ENCODE peak calls at places on chromosomes 7 and 10, in ten cellular contexts. One of them, this sample, is unnamed.

GRCh38 chr10:15427836-15428414 is 56.8 kb upstream of the FAM171A1 start:
- DNase-seq in CD8-positive, alpha-beta T cell: no peak
- DNase-seq in PC-9: no peak
- DNase-seq in body of pancreas: no peak
- DNase-seq in CD4-positive, alpha-beta T cell: no peak
- DNase-seq in ascending aorta: no peak
- DNase-seq in brain microvascular endothelial cell: peak
- DNase-seq in transverse colon: no peak
- DNase-seq in lung: no peak
- DNase-seq in mammary epithelial cell: peak
- DNase-seq in this sample: peak

GRCh38 chr10:47401874-47402645 is 18.0 kb upstream of the ZNF488 start:
- DNase-seq in mammary epithelial cell: no peak
- DNase-seq in body of pancreas: no peak
- DNase-seq in brain microvascular endothelial cell: no peak
- DNase-seq in CD8-positive, alpha-beta T cell: peak
- DNase-seq in transverse colon: no peak
- DNase-seq in PC-9: no peak
- DNase-seq in ascending aorta: no peak
- DNase-seq in lung: peak
- DNase-seq in CD4-positive, alpha-beta T cell: no peak
- DNase-seq in this sample: no peak

GRCh38 chr10:60733189-60733815 is 45.0 kb upstream of the CDK1 start:
- DNase-seq in body of pancreas: peak
- DNase-seq in CD4-positive, alpha-beta T cell: peak
- DNase-seq in CD8-positive, alpha-beta T cell: peak
- DNase-seq in PC-9: peak
- DNase-seq in ascending aorta: peak
- DNase-seq in lung: peak
- DNase-seq in transverse colon: peak
- DNase-seq in brain microvascular endothelial cell: no peak
- DNase-seq in mammary epithelial cell: peak
- DNase-seq in this sample: peak

GRCh38 chr10:113945075-113945686 is 90.7 kb downstream of the NHLRC2 start:
- DNase-seq in transverse colon: peak
- DNase-seq in brain microvascular endothelial cell: peak
- DNase-seq in lung: peak
- DNase-seq in body of pancreas: peak
- DNase-seq in CD4-positive, alpha-beta T cell: no peak
- DNase-seq in mammary epithelial cell: peak
- DNase-seq in CD8-positive, alpha-beta T cell: no peak
- DNase-seq in PC-9: peak
- DNase-seq in ascending aorta: no peak
- DNase-seq in this sample: peak

GRCh38 chr7:153217032-153217431 is 457.5 kb downstream of the ACTR3B start:
- DNase-seq in CD8-positive, alpha-beta T cell: no peak
- DNase-seq in ascending aorta: no peak
- DNase-seq in PC-9: no peak
- DNase-seq in lung: no peak
- DNase-seq in transverse colon: no peak
- DNase-seq in mammary epithelial cell: no peak
- DNase-seq in body of pancreas: no peak
- DNase-seq in brain microvascular endothelial cell: no peak
- DNase-seq in CD4-positive, alpha-beta T cell: no peak
- DNase-seq in this sample: no peak

GRCh38 chr7:47337021-47337492 is 244.9 kb downstream of the TNS3 start:
- DNase-seq in CD8-positive, alpha-beta T cell: no peak
- DNase-seq in transverse colon: no peak
- DNase-seq in CD4-positive, alpha-beta T cell: no peak
- DNase-seq in body of pancreas: no peak
- DNase-seq in ascending aorta: no peak
- DNase-seq in mammary epithelial cell: no peak
- DNase-seq in lung: no peak
- DNase-seq in PC-9: no peak
- DNase-seq in brain microvascular endothelial cell: no peak
- DNase-seq in this sample: no peak

GRCh38 chr10:11042375-11042774 is 24.7 kb downstream of the CELF2 start:
- DNase-seq in PC-9: no peak
- DNase-seq in body of pancreas: no peak
- DNase-seq in transverse colon: no peak
- DNase-seq in ascending aorta: no peak
- DNase-seq in mammary epithelial cell: no peak
- DNase-seq in CD8-positive, alpha-beta T cell: no peak
- DNase-seq in CD4-positive, alpha-beta T cell: no peak
- DNase-seq in brain microvascular endothelial cell: peak
- DNase-seq in lung: no peak
- DNase-seq in this sample: no peak

GRCh38 chr10:104322416-104322782 is 15.9 kb downstream of the ITPRIP start:
- DNase-seq in transverse colon: peak
- DNase-seq in CD8-positive, alpha-beta T cell: no peak
- DNase-seq in mammary epithelial cell: peak
- DNase-seq in ascending aorta: peak
- DNase-seq in body of pancreas: no peak
- DNase-seq in lung: no peak
- DNase-seq in PC-9: no peak
- DNase-seq in brain microvascular endothelial cell: no peak
- DNase-seq in CD4-positive, alpha-beta T cell: no peak
- DNase-seq in this sample: peak

GRCh38 chr10:110965216-110965615 is 45.8 kb downstream of the SHOC2 start:
- DNase-seq in mammary epithelial cell: no peak
- DNase-seq in lung: no peak
- DNase-seq in CD4-positive, alpha-beta T cell: no peak
- DNase-seq in CD8-positive, alpha-beta T cell: no peak
- DNase-seq in body of pancreas: no peak
- DNase-seq in transverse colon: no peak
- DNase-seq in ascending aorta: no peak
- DNase-seq in PC-9: no peak
- DNase-seq in brain microvascular endothelial cell: no peak
- DNase-seq in this sample: no peak

GRCh38 chr10:70866424-70866823 is 21.9 kb downstream of the PCBD1 start:
- DNase-seq in lung: no peak
- DNase-seq in transverse colon: no peak
- DNase-seq in mammary epithelial cell: peak
- DNase-seq in body of pancreas: peak
- DNase-seq in PC-9: peak
- DNase-seq in brain microvascular endothelial cell: peak
- DNase-seq in ascending aorta: no peak
- DNase-seq in CD4-positive, alpha-beta T cell: no peak
- DNase-seq in CD8-positive, alpha-beta T cell: no peak
- DNase-seq in this sample: no peak

GRCh38 chr10:127498081-127498480 is 51.0 kb upstream of the NPS start:
- DNase-seq in body of pancreas: no peak
- DNase-seq in CD4-positive, alpha-beta T cell: no peak
- DNase-seq in transverse colon: no peak
- DNase-seq in CD8-positive, alpha-beta T cell: no peak
- DNase-seq in mammary epithelial cell: no peak
- DNase-seq in PC-9: no peak
- DNase-seq in brain microvascular endothelial cell: no peak
- DNase-seq in ascending aorta: no peak
- DNase-seq in lung: no peak
- DNase-seq in this sample: no peak

GRCh38 chr10:98423691-98424120 is 8.7 kb upstream of the PYROXD2 start:
- DNase-seq in brain microvascular endothelial cell: no peak
- DNase-seq in CD8-positive, alpha-beta T cell: no peak
- DNase-seq in transverse colon: no peak
- DNase-seq in mammary epithelial cell: no peak
- DNase-seq in lung: no peak
- DNase-seq in body of pancreas: no peak
- DNase-seq in CD4-positive, alpha-beta T cell: no peak
- DNase-seq in PC-9: no peak
- DNase-seq in ascending aorta: peak
- DNase-seq in this sample: no peak

GRCh38 chr7:7918736-7919448 is 49.7 kb upstream of the GLCCI1 start:
- DNase-seq in CD4-positive, alpha-beta T cell: no peak
- DNase-seq in transverse colon: no peak
- DNase-seq in mammary epithelial cell: no peak
- DNase-seq in body of pancreas: no peak
- DNase-seq in PC-9: no peak
- DNase-seq in ascending aorta: no peak
- DNase-seq in lung: no peak
- DNase-seq in brain microvascular endothelial cell: no peak
- DNase-seq in CD8-positive, alpha-beta T cell: no peak
- DNase-seq in this sample: no peak
- TF ChIP-seq CTCF in CD4-positive, alpha-beta T cell: no peak
- TF ChIP-seq CTCF in transverse colon: no peak
- TF ChIP-seq CTCF in mammary epithelial cell: no peak
- TF ChIP-seq CTCF in body of pancreas: no peak
- TF ChIP-seq CTCF in PC-9: no peak
- TF ChIP-seq CTCF in ascending aorta: no peak
- TF ChIP-seq CTCF in lung: no peak
- TF ChIP-seq CTCF in brain microvascular endothelial cell: no peak
- TF ChIP-seq CTCF in CD8-positive, alpha-beta T cell: no peak
- TF ChIP-seq CTCF in this sample: no peak

GRCh38 chr10:101091546-101092290 is 29.9 kb downstream of the KAZALD1 start:
- DNase-seq in PC-9: no peak
- DNase-seq in ascending aorta: no peak
- DNase-seq in brain microvascular endothelial cell: peak
- DNase-seq in CD4-positive, alpha-beta T cell: no peak
- DNase-seq in lung: no peak
- DNase-seq in body of pancreas: no peak
- DNase-seq in transverse colon: no peak
- DNase-seq in CD8-positive, alpha-beta T cell: no peak
- DNase-seq in mammary epithelial cell: peak
- DNase-seq in this sample: no peak

GRCh38 chr10:101089520-101090299 is 27.9 kb downstream of the KAZALD1 start:
- DNase-seq in ascending aorta: no peak
- DNase-seq in brain microvascular endothelial cell: no peak
- DNase-seq in CD8-positive, alpha-beta T cell: no peak
- DNase-seq in mammary epithelial cell: no peak
- DNase-seq in PC-9: no peak
- DNase-seq in body of pancreas: no peak
- DNase-seq in CD4-positive, alpha-beta T cell: no peak
- DNase-seq in transverse colon: no peak
- DNase-seq in lung: no peak
- DNase-seq in this sample: no peak

GRCh38 chr10:101087965-101088364 is 26.2 kb downstream of the KAZALD1 start:
- DNase-seq in mammary epithelial cell: no peak
- DNase-seq in PC-9: no peak
- DNase-seq in lung: no peak
- DNase-seq in CD4-positive, alpha-beta T cell: no peak
- DNase-seq in CD8-positive, alpha-beta T cell: no peak
- DNase-seq in transverse colon: no peak
- DNase-seq in body of pancreas: no peak
- DNase-seq in ascending aorta: no peak
- DNase-seq in brain microvascular endothelial cell: no peak
- DNase-seq in this sample: no peak

GRCh38 chr10:101092742-101093386 is 31.1 kb downstream of the KAZALD1 start:
- DNase-seq in transverse colon: no peak
- DNase-seq in lung: no peak
- DNase-seq in brain microvascular endothelial cell: no peak
- DNase-seq in mammary epithelial cell: no peak
- DNase-seq in body of pancreas: no peak
- DNase-seq in PC-9: no peak
- DNase-seq in ascending aorta: no peak
- DNase-seq in CD8-positive, alpha-beta T cell: no peak
- DNase-seq in CD4-positive, alpha-beta T cell: no peak
- DNase-seq in this sample: no peak

DNA sequence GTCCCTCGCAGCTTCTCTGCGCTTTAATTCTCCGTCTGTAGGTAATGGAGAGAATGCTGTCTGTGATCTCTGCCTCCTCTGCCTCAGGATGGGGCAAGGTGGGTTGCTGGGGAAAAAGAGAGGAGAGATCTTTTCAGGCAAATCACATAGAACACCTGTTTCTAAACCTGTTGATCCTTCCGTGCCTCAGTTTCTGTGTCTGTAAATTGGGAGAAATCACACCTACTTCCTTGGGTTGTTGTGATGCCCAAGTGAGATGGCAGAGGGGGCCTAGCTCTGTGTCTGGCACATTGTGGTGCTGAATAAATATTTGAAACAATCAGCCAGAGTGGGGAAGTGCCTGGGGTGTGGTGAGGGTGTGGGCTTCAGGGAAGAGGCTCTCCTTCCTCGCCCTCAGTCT is 28.8 kb downstream of the KAZALD1 start:
- DNase-seq in brain microvascular endothelial cell: no peak
- DNase-seq in CD8-positive, alpha-beta T cell: no peak
- DNase-seq in ascending aorta: no peak
- DNase-seq in body of pancreas: no peak
- DNase-seq in transverse colon: no peak
- DNase-seq in mammary epithelial cell: no peak
- DNase-seq in CD4-positive, alpha-beta T cell: no peak
- DNase-seq in PC-9: no peak
- DNase-seq in lung: no peak
- DNase-seq in this sample: no peak
- TF ChIP-seq CTCF in brain microvascular endothelial cell: no peak
- TF ChIP-seq CTCF in CD8-positive, alpha-beta T cell: no peak
- TF ChIP-seq CTCF in ascending aorta: no peak
- TF ChIP-seq CTCF in body of pancreas: no peak
- TF ChIP-seq CTCF in transverse colon: no peak
- TF ChIP-seq CTCF in mammary epithelial cell: no peak
- TF ChIP-seq CTCF in CD4-positive, alpha-beta T cell: no peak
- TF ChIP-seq CTCF in PC-9: no peak
- TF ChIP-seq CTCF in lung: no peak
- TF ChIP-seq CTCF in this sample: no peak

GRCh38 chr7:25060487-25061055 is 64.5 kb downstream of the CYCS start:
- DNase-seq in transverse colon: no peak
- DNase-seq in lung: no peak
- DNase-seq in mammary epithelial cell: no peak
- DNase-seq in PC-9: no peak
- DNase-seq in CD4-positive, alpha-beta T cell: no peak
- DNase-seq in body of pancreas: no peak
- DNase-seq in brain microvascular endothelial cell: no peak
- DNase-seq in ascending aorta: no peak
- DNase-seq in CD8-positive, alpha-beta T cell: no peak
- DNase-seq in this sample: no peak
- TF ChIP-seq CTCF in transverse colon: no peak
- TF ChIP-seq CTCF in lung: no peak
- TF ChIP-seq CTCF in mammary epithelial cell: no peak
- TF ChIP-seq CTCF in PC-9: no peak
- TF ChIP-seq CTCF in CD4-positive, alpha-beta T cell: no peak
- TF ChIP-seq CTCF in body of pancreas: no peak
- TF ChIP-seq CTCF in brain microvascular endothelial cell: no peak
- TF ChIP-seq CTCF in ascending aorta: no peak
- TF ChIP-seq CTCF in CD8-positive, alpha-beta T cell: no peak
- TF ChIP-seq CTCF in this sample: no peak

DNA sequence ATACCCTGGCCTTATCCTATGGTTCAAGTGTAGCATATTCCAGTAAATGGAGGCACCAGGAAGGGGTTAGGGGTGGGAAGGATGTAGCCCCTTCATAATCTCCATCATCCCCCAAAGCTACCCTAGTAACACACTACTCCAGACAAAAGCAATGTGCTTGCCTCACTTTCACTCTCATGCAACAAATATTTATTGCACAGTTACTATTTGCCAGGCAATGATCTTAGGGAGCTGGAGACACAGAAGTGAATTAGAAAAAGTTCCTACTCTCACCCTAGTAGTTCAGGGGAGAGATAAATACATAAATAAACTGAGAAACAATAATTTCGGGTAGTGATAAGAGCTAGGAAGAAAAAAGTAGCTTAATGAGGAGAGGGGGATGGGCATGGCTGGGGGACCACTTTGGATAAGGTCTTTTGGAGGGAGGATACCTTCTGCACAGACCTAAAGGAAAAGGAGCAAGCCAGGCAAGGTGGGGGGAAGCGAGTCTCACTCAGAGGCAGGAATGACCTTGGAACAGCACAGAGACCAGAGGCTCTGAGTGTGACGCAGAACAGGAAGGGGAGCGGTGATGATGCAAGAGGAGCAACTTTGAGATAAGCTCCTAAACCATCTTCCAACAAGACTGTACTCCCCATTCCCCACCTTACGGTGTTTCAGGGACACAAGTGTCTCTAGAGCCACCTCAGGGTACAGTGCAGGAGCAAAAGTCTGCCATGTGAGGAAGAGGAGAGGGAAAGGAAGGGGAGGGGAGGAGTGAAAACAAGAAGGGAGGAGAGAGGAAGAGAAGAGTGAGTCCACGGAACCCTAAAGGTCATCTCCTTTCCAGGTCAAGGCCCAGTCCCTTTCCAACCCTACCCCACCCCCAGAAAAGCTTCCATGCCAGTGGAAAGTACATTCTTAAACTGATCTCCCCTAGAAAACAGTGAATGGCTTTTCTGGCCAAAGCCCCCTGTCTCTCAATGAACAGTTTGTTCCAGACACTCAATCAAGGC is 54.3 kb downstream of the JAZF1 start:
- DNase-seq in PC-9: no peak
- DNase-seq in transverse colon: no peak
- DNase-seq in CD4-positive, alpha-beta T cell: no peak
- DNase-seq in ascending aorta: no peak
- DNase-seq in lung: no peak
- DNase-seq in body of pancreas: no peak
- DNase-seq in mammary epithelial cell: no peak
- DNase-seq in brain microvascular endothelial cell: peak
- DNase-seq in CD8-positive, alpha-beta T cell: no peak
- DNase-seq in this sample: peak
- TF ChIP-seq CTCF in PC-9: no peak
- TF ChIP-seq CTCF in transverse colon: no peak
- TF ChIP-seq CTCF in CD4-positive, alpha-beta T cell: no peak
- TF ChIP-seq CTCF in ascending aorta: no peak
- TF ChIP-seq CTCF in lung: no peak
- TF ChIP-seq CTCF in body of pancreas: no peak
- TF ChIP-seq CTCF in mammary epithelial cell: no peak
- TF ChIP-seq CTCF in brain microvascular endothelial cell: no peak
- TF ChIP-seq CTCF in CD8-positive, alpha-beta T cell: no peak
- TF ChIP-seq CTCF in this sample: no peak

This sample was measured in MCF 10A.